ENCODE peak calls at places on chromosomes 11 and 22, in nine cellular contexts. P, B, S, M, C, E, X, N and L are unnamed samples.

GRCh38 chr11:69054397-69055211 is 5.9 kb downstream of the TPCN2 start:
- DNase-seq in P (no peak), B (no peak), S (no peak), M (no peak), C (no peak), E (no peak), X (no peak), N (no peak), L (no peak)

GRCh38 chr11:34266090-34266912 is 91.5 kb downstream of the ABTB2 start:
- DNase-seq in P (no peak), B (no peak), S (peak), M (peak), C (peak), E (no peak), X (peak), N (peak), L (peak)

GRCh38 chr22:36644333-36644757 is 59.2 kb downstream of the CACNG2 start:
- DNase-seq in P (no peak), B (no peak), S (peak), M (peak), C (peak), E (no peak), X (peak), N (peak), L (peak)

GRCh38 chr11:2205214-2205770 is 33.7 kb upstream of the TH start:
- DNase-seq in P (no peak), B (no peak), S (no peak), M (no peak), C (no peak), E (no peak), X (no peak), N (no peak), L (no peak)

GRCh38 chr11:75615709-75616108 is 53.1 kb downstream of the MAP6 start:
- DNase-seq in P (no peak), B (no peak), S (no peak), M (no peak), C (no peak), E (peak), X (no peak), N (no peak), L (no peak)

GRCh38 chr11:119370486-119371046 is 10.9 kb downstream of the USP2 start:
- DNase-seq in P (no peak), B (no peak), S (no peak), M (no peak), C (no peak), E (peak), X (no peak), N (no peak), L (no peak)

GRCh38 chr22:40345801-40346177 is 511 bp upstream of the ADSL start:
- DNase-seq in P (peak), B (peak), S (no peak), M (peak), C (peak), E (peak), X (peak), N (no peak), L (peak)

GRCh38 chr11:134437821-134438220 is 25.8 kb upstream of the B3GAT1 start:
- DNase-seq in P (no peak), B (no peak), S (no peak), M (no peak), C (no peak), E (no peak), X (no peak), N (no peak), L (no peak)

GRCh38 chr11:45152740-45153595 is 6.5 kb downstream of the PRDM11 start:
- DNase-seq in P (no peak), B (no peak), S (no peak), M (no peak), C (no peak), E (no peak), X (no peak), N (no peak), L (no peak)

GRCh38 chr11:64406221-64406946 is 47.4 kb downstream of the RPS6KA4 start:
- DNase-seq in P (no peak), B (no peak), S (no peak), M (no peak), C (no peak), E (no peak), X (no peak), N (no peak), L (no peak)

GRCh38 chr11:71499125-71499524 is 27.9 kb upstream of the KRTAP5-7 start:
- DNase-seq in P (peak), B (no peak), S (no peak), M (no peak), C (no peak), E (no peak), X (no peak), N (no peak), L (no peak)

GRCh38 chr11:60880635-60881282 is 13.4 kb downstream of the ZP1 start:
- DNase-seq in P (no peak), B (peak), S (no peak), M (no peak), C (no peak), E (no peak), X (no peak), N (no peak), L (no peak)

GRCh38 chr11:1514349-1515061 is 27.9 kb upstream of the MOB2 start:
- DNase-seq in P (no peak), B (no peak), S (no peak), M (no peak), C (no peak), E (no peak), X (no peak), N (no peak), L (no peak)

GRCh38 chr22:36245805-36246356 is 6.6 kb upstream of the APOL2 start:
- DNase-seq in P (no peak), B (no peak), S (no peak), M (no peak), C (no peak), E (no peak), X (no peak), N (no peak), L (no peak)

GRCh38 chr11:93887111-93887510 is 36.7 kb upstream of the VSTM5 start:
- DNase-seq in P (no peak), B (no peak), S (peak), M (no peak), C (no peak), E (no peak), X (no peak), N (no peak), L (no peak)

GRCh38 chr22:41048791-41049717 is 43.3 kb upstream of the EP300 start:
- DNase-seq in P (no peak), B (no peak), S (peak), M (peak), C (peak), E (peak), X (peak), N (peak), L (peak)

GRCh38 chr11:97463891-97464290 is 1074.1 kb downstream of the JRKL start:
- DNase-seq in P (no peak), B (no peak), S (no peak), M (no peak), C (no peak), E (no peak), X (no peak), N (no peak), L (no peak)

GRCh38 chr22:42324991-42325710 is 54.7 kb upstream of the TCF20 start:
- DNase-seq in P (peak), B (peak), S (no peak), M (peak), C (no peak), E (peak), X (no peak), N (no peak), L (no peak)